ENCODE peak calls at places on chromosomes 12 and 14, in eight cellular contexts. O, B, X, D, E, R, H and W are unnamed samples.
A peak's percentile ranks its signal among the peaks of the same experiment; 100 is the strongest.

GRCh38 chr14:60097974-60098373 is 6.3 kb downstream of the PCNX4 start:
- DNase-seq in O (no peak), B (no peak), X (no peak), D (no peak), E (no peak), R (no peak), H (no peak), W (no peak)

GRCh38 chr12:52713960-52714886 is 10.9 kb upstream of the KRT77 start:
- DNase-seq in O (no peak), B (no peak), X (no peak), D (peak; percentile 49), E (no peak), R (no peak), H (no peak), W (no peak)

GRCh38 chr14:53668861-53669260 is 287.8 kb downstream of the BMP4 start:
- DNase-seq in O (no peak), B (peak; percentile 5), X (no peak), D (no peak), E (no peak), R (no peak), H (no peak), W (no peak)

GRCh38 chr14:23929131-23929530 is 24.4 kb upstream of the DHRS4 start:
- DNase-seq in O (no peak), B (no peak), X (no peak), D (no peak), E (no peak), R (no peak), H (no peak), W (no peak)

GRCh38 chr12:45234134-45234865 is 18.4 kb downstream of the ANO6 start:
- DNase-seq in O (peak; percentile 47), B (peak; percentile 97), X (no peak), D (peak; percentile 81), E (peak; percentile 94), R (no peak), H (peak; percentile 97), W (peak; percentile 93)

GRCh38 chr14:70052990-70053389 is 135.8 kb downstream of the SLC8A3 start:
- DNase-seq in O (no peak), B (peak; percentile 52), X (no peak), D (peak; percentile 80), E (no peak), R (no peak), H (peak; percentile 53), W (no peak)

GRCh38 chr14:24430143-24430681 is 458 bp downstream of the KHNYN start:
- DNase-seq in O (peak; percentile 88), B (peak; percentile 84), X (peak; percentile 94), D (peak; percentile 85), E (no peak), R (peak; percentile 42), H (peak; percentile 91), W (no peak)

GRCh38 chr14:31457665-31458659 is 656 bp upstream of the DTD2 start:
- DNase-seq in O (no peak), B (no peak), X (no peak), D (no peak), E (no peak), R (no peak), H (peak; percentile 46), W (no peak)

GRCh38 chr12:121189061-121189886 is 20.7 kb upstream of the P2RX4 start:
- DNase-seq in O (no peak), B (no peak), X (no peak), D (no peak), E (no peak), R (no peak), H (no peak), W (no peak)

GRCh38 chr12:100058482-100059029 is 73.8 kb upstream of the ANKS1B start:
- DNase-seq in O (no peak), B (peak; percentile 91), X (no peak), D (peak; percentile 0), E (peak; percentile 74), R (no peak), H (peak; percentile 78), W (no peak)

GRCh38 chr14:30389901-30390394 is 169.0 kb upstream of the G2E3 start:
- DNase-seq in O (no peak), B (no peak), X (no peak), D (no peak), E (no peak), R (no peak), H (no peak), W (no peak)

GRCh38 chr12:48973084-48973483 is 1.5 kb upstream of the WNT10B start:
- DNase-seq in O (no peak), B (no peak), X (no peak), D (no peak), E (no peak), R (no peak), H (no peak), W (no peak)

GRCh38 chr14:22737052-22737451 is 29.4 kb upstream of the OXA1L start:
- DNase-seq in O (no peak), B (no peak), X (no peak), D (no peak), E (no peak), R (no peak), H (no peak), W (no peak)

GRCh38 chr14:54000341-54000811 is 43.8 kb upstream of the BMP4 start:
- DNase-seq in O (no peak), B (peak; percentile 39), X (no peak), D (no peak), E (no peak), R (no peak), H (peak; percentile 38), W (no peak)

GRCh38 chr14:68987653-68988036 is 8.5 kb upstream of the ACTN1 start:
- DNase-seq in O (no peak), B (peak; percentile 16), X (no peak), D (no peak), E (no peak), R (no peak), H (no peak), W (no peak)

GRCh38 chr12:39816671-39817185 is 197.1 kb upstream of the ABCD2 start:
- DNase-seq in O (no peak), B (no peak), X (no peak), D (no peak), E (no peak), R (no peak), H (no peak), W (no peak)

GRCh38 chr14:68506021-68506644 is 286.7 kb downstream of the ZFP36L1 start:
- DNase-seq in O (no peak), B (peak; percentile 68), X (no peak), D (no peak), E (no peak), R (no peak), H (peak; percentile 58), W (no peak)

GRCh38 chr12:114694436-114695304 is 10.7 kb upstream of the TBX3 start:
- DNase-seq in O (no peak), B (no peak), X (no peak), D (no peak), E (no peak), R (no peak), H (no peak), W (no peak)

GRCh38 chr12:130803707-130804106 is 35.3 kb downstream of the STX2 start:
- DNase-seq in O (no peak), B (peak; percentile 25), X (no peak), D (no peak), E (no peak), R (no peak), H (no peak), W (no peak)

GRCh38 chr12:66152732-66153131 is 17.1 kb downstream of the TMBIM4 start:
- DNase-seq in O (no peak), B (peak; percentile 47), X (no peak), D (no peak), E (no peak), R (no peak), H (peak; percentile 59), W (no peak)

GRCh38 chr12:30847259-30847658 is 79.3 kb upstream of the TSPAN11 start:
- DNase-seq in O (no peak), B (peak; percentile 81), X (no peak), D (peak; percentile 58), E (peak; percentile 8), R (no peak), H (peak; percentile 87), W (no peak)

GRCh38 chr12:24903305-24904088 is 45.4 kb downstream of the BCAT1 start:
- DNase-seq in O (no peak), B (no peak), X (no peak), D (no peak), E (no peak), R (no peak), H (no peak), W (no peak)

GRCh38 chr14:73287071-73287470 is 49.8 kb downstream of the PAPLN start:
- DNase-seq in O (no peak), B (no peak), X (no peak), D (no peak), E (no peak), R (no peak), H (no peak), W (no peak)

DNA sequence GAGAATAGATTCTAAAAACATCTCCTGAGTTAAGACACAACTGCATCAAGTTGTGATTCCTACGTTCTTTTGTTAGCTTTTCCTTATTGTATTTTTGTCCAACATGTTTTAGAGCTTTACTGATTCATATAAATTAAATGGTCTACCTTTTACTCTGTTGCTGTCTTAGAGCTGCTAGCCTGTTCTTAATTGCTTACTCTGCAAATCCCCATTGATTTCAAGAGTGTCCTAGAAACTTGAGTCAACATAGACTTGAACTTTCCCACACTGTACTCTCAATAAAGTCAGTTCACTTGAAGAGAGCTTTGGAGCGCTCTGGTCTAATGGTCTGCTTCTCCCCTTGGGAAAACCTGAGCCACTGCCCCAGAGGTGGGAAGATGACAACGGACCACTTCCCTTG is 343.9 kb downstream of the CCER1 start:
- DNase-seq in O (no peak), B (no peak), X (no peak), D (no peak), E (no peak), R (no peak), H (no peak), W (no peak)
- H3K4me3 ChIP-seq in O (no peak overlapping the region), B (no peak overlapping the region), X (no peak overlapping the region), D (no peak overlapping the region), E (no peak overlapping the region), R (no peak overlapping the region), H (no peak overlapping the region), W (no peak overlapping the region)

GRCh38 chr12:50257226-50258166 is 25.8 kb downstream of the LIMA1 start:
- DNase-seq in O (no peak), B (peak; percentile 66), X (no peak), D (peak; percentile 25), E (no peak), R (peak; percentile 31), H (peak; percentile 72), W (no peak)
- H3K4me3 ChIP-seq in O (no peak overlapping the region), B (no peak overlapping the region), X (peak overlapping the region; percentile 18), D (no peak overlapping the region), E (no peak overlapping the region), R (no peak overlapping the region), H (no peak overlapping the region), W (no peak overlapping the region)

GRCh38 chr12:57619434-57620244 is 8.4 kb downstream of the ARHGEF25 start:
- DNase-seq in O (peak; percentile 59), B (no peak), X (no peak), D (peak; percentile 31), E (no peak), R (no peak), H (no peak), W (no peak)
- H3K4me3 ChIP-seq in O (peak overlapping the region; percentile 41), B (no peak overlapping the region), X (no peak overlapping the region), D (no peak overlapping the region), E (no peak overlapping the region), R (no peak overlapping the region), H (no peak overlapping the region), W (no peak overlapping the region)

DNA sequence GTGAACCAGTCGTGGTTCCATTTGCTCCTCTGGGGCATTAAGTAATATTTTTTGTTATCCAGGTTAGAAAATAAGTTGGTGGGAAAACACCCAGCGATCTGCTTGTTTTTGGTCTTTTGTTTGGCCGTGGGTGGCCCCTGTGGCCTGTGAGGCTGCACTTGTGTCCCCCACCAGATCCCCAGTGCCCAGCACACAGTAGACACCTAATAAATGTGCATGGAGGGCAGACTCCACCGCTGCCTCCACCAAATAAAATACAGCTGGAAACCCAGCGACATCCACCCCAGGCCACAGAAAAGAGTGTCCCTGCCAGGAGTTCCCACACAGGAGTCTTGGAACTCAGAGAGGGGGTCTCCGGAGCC is 8.3 kb upstream of the PPP1R13B start:
- DNase-seq in O (no peak), B (peak; percentile 35), X (no peak), D (no peak), E (no peak), R (no peak), H (no peak), W (no peak)
- H3K4me3 ChIP-seq in O (no peak overlapping the region), B (no peak overlapping the region), X (no peak overlapping the region), D (no peak overlapping the region), E (no peak overlapping the region), R (no peak overlapping the region), H (no peak overlapping the region), W (no peak overlapping the region)